ENCODE peak calls at places on chromosomes 6 and 20, in five cellular contexts. M is H1, E is A549, O is GM12878, X is K562. L is an unnamed sample.

GRCh38 chr20:46357030-46357514 is 48.8 kb upstream of the CDH22 start:
- DNase-seq in M (no peak), E (no peak), O (no peak), X (no peak), L (no peak)

GRCh38 chr6:75932067-75932466 is 140.4 kb downstream of the IMPG1 start:
- DNase-seq in M (peak), E (peak), O (no peak), X (peak), L (peak)

GRCh38 chr6:47733879-47734558 is 35.6 kb downstream of the ADGRF4 start:
- DNase-seq in M (no peak), E (peak), O (peak), X (peak), L (peak)

GRCh38 chr6:22281691-22282090 is 15.1 kb downstream of the PRL start:
- DNase-seq in M (no peak), E (no peak), O (no peak), X (no peak), L (no peak)

GRCh38 chr6:76876922-76877553 is 586.3 kb downstream of the HTR1B start:
- DNase-seq in M (peak), E (peak), O (no peak), X (no peak), L (peak)

GRCh38 chr6:84428300-84428907 is 201.0 kb upstream of the CEP162 start:
- DNase-seq in M (peak), E (peak), O (no peak), X (peak), L (peak)

GRCh38 chr20:17885544-17885943 is 83.0 kb downstream of the SNX5 start:
- DNase-seq in M (no peak), E (no peak), O (no peak), X (no peak), L (no peak)

GRCh38 chr6:158039571-158040050 is 57.9 kb downstream of the SYNJ2 start:
- DNase-seq in M (no peak), E (peak), O (no peak), X (peak), L (peak)

GRCh38 chr6:111347589-111347988 is 135.4 kb downstream of the REV3L start:
- DNase-seq in M (no peak), E (no peak), O (no peak), X (no peak), L (peak)

GRCh38 chr20:47133809-47134456 is 222.6 kb downstream of the ZMYND8 start:
- DNase-seq in M (no peak), E (peak), O (no peak), X (no peak), L (no peak)

GRCh38 chr20:19806806-19807691 is 49.0 kb downstream of the RIN2 start:
- DNase-seq in M (no peak), E (peak), O (no peak), X (no peak), L (no peak)

GRCh38 chr20:48321271-48321670 is 506.5 kb downstream of the PREX1 start:
- DNase-seq in M (no peak), E (no peak), O (no peak), X (no peak), L (no peak)

GRCh38 chr6:36099872-36100483 is 30.3 kb upstream of the MAPK13 start:
- DNase-seq in M (no peak), E (no peak), O (no peak), X (peak), L (no peak)

GRCh38 chr6:12189150-12189549 is 101.0 kb upstream of the EDN1 start:
- DNase-seq in M (no peak), E (no peak), O (no peak), X (no peak), L (no peak)

GRCh38 chr6:96466149-96466863 is 55.3 kb upstream of the UFL1 start:
- DNase-seq in M (no peak), E (no peak), O (no peak), X (no peak), L (no peak)

GRCh38 chr20:38149880-38150594 is 15.0 kb downstream of the TGM2 start:
- DNase-seq in M (no peak), E (no peak), O (no peak), X (no peak), L (no peak)

GRCh38 chr20:34022154-34022842 is 28.6 kb downstream of the RALY start:
- DNase-seq in M (no peak), E (peak), O (peak), X (peak), L (peak)

GRCh38 chr20:51938557-51939324 is 136.4 kb upstream of the SALL4 start:
- DNase-seq in M (no peak), E (no peak), O (no peak), X (no peak), L (no peak)

GRCh38 chr6:112841553-112842337 is 494.6 kb downstream of the RFPL4B start:
- DNase-seq in M (no peak), E (no peak), O (peak), X (no peak), L (no peak)

GRCh38 chr6:98024359-98024758 is 741.3 kb upstream of the MMS22L start:
- DNase-seq in M (no peak), E (no peak), O (no peak), X (no peak), L (no peak)

GRCh38 chr20:4383966-4384365 is 337.7 kb upstream of the PRND start:
- DNase-seq in M (no peak), E (peak), O (no peak), X (no peak), L (no peak)
- TF ChIP-seq HDAC2 in M (no peak), E (no peak), O (no peak), X (no peak), L (no peak)

GRCh38 chr6:55925292-55925691 is 49.9 kb upstream of the BMP5 start:
- DNase-seq in M (no peak), E (peak), O (no peak), X (no peak), L (no peak)
- TF ChIP-seq KDM1A in M (no peak), E (no peak), O (no peak), X (no peak), L (no peak)

DNA sequence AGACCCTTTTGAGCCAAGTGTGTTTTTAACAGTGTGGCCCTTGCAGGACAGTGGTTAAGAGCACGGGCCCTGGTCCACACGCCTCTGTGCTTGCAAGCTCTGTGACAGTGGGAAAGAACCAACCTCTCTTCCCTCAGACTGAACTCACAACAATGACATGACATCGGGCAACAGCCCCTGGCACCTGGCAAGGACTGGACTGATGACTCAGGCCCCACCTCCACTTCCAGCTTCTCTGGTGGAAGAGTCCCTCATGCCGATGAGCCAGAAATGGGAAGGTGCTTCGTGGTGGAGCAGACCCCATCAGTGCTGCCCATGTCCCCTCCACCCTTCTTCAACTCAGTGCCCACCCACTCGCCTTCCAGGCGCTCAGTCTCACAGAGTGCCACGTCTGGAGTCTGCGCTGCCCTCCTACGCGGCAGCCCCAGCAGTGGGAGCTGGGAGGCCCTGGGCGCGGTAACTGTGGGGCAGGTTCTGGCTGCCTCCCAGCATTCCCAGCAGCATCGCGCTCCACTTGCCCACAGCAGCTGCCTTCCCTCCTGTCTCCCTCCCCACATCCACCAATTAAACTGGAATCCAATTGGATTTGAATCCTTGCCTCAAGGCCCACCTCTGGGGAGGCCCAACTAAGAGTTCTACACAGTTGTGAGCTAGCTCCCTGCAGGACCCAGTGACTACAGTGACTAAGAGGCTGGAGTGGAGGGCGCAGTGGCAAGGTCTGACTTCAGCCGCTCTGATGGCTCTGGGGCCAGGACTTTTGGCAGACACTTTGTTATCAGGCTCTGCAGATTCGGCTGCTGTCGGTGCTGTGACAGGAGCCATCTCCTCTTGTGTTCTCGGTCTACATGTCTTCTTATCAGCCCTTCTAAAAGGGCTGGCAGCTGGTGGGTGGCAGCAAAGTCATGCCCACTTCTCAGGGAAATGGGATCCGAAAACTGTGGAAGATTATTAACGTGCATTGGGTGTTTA is 156.8 kb upstream of the MLN start:
- DNase-seq in M (no peak), E (no peak), O (no peak), X (peak), L (no peak)
- TF ChIP-seq HDAC2 in M (no peak), E (no peak), O (no peak), X (no peak), L (no peak)

GRCh38 chr6:43943099-43943766 is 173.2 kb downstream of the VEGFA start:
- DNase-seq in M (no peak), E (no peak), O (no peak), X (no peak), L (no peak)
- TF ChIP-seq KDM1A in M (no peak), E (no peak), O (no peak), X (peak), L (no peak)

GRCh38 chr20:23640873-23641667 is 3.3 kb upstream of the CST3 start:
- DNase-seq in M (no peak), E (no peak), O (no peak), X (no peak), L (peak)
- TF ChIP-seq HDAC2 in M (no peak), E (no peak), O (no peak), X (no peak), L (peak)

DNA sequence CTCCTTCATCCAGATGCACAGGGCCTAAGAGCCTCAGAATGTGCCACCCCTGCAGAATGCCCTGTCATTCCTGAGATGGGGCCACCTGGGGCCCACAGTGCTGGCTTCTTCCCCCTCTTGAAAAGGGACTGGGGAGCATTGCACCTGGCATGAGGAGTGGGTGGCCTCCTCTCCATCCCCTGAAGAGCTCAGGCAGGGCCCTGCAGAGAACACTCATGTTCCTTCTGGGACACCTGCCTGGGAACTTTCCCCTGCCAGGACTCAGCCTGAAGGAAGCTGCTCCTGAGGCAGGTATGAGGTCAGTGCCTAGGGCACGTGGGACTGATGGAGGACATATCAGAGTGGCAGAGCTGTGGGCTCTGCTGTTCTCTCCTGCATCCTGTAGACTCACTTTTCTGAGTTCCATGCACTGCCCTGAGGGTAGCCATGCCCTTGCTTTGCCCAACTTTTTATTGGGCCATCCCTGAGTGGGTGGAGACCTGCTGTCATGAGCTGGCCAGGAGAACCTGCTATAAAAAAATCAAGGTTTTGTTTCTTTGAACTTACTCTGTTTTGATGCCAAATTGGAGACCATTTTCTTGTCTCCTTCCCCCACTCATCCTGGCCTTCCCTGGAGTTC is 19.5 kb downstream of the CCDC167 start:
- DNase-seq in M (no peak), E (no peak), O (no peak), X (no peak), L (no peak)
- TF ChIP-seq KDM1A in M (no peak), E (no peak), O (no peak), X (no peak), L (no peak)

GRCh38 chr6:39361657-39362486 is 39.4 kb upstream of the KCNK16 start:
- DNase-seq in M (peak), E (peak), O (no peak), X (peak), L (peak)

GRCh38 chr6:39362487-39362865 is 40.0 kb upstream of the KCNK16 start:
- DNase-seq in M (no peak), E (no peak), O (no peak), X (peak), L (no peak)

GRCh38 chr6:39353698-39354315 is 31.3 kb upstream of the KCNK16 start:
- DNase-seq in M (no peak), E (no peak), O (no peak), X (no peak), L (no peak)

GRCh38 chr6:39360378-39360777 is 37.9 kb upstream of the KCNK16 start:
- DNase-seq in M (no peak), E (no peak), O (no peak), X (no peak), L (no peak)

DNA sequence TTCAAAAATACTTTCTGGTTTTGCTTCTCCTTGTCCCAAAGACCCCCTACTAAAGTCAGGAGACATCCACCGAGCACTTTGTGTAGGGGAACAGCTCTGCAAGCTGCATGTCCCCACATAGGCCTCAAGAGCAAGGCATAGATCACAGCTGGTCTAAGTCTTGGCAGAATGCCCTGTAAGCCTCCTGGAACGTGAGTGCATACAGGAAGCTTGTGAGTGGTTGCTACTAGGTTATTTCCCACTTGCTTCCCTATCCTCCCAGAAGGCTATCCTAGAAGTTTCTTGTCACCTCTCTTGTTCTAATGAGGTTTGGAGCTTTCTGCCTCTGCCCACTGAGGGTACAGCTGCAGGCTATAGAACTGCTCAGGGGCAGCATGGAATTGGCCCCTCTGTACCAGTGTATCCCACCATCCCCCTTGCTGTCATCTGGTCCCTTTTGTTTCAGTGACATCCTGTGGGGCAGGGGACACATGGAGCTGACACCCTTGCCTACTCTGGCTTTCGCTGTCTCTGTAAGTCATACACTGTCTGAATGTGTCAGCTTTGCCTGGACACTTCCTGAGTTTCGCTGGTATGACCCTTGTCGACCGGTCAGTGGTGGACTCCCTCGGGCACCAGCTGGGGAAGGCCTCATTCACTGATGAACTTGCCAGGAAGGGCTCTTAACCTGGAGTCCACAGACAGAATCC is 35.6 kb upstream of the KCNK16 start:
- DNase-seq in M (no peak), E (no peak), O (no peak), X (no peak), L (no peak)
- TF ChIP-seq HDAC2 in M (no peak), E (no peak), O (no peak), X (no peak), L (no peak)

DNA sequence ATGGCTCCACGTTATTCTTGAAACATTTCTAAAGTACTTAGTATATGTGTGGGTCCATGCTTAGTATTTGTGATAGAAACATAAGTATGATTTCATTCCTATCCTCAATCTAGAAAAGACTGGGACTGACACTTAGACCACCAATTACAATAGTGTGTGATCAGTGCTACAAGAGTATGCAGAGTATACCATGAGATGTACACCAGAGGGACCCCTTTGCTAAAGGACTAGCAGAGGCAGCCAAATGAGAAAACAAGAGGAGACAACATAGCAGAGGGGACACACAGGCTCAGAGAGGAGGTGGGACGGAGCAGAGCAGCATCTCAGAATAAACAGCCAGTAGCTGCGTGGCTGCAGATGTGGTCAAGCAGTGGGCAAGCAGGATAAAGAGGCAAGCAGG is 21.0 kb downstream of the RMND1 start:
- DNase-seq in M (peak), E (no peak), O (no peak), X (no peak), L (peak)
- TF ChIP-seq KDM1A in M (no peak), E (no peak), O (no peak), X (no peak), L (no peak)

GRCh38 chr20:57834306-57834863 is 124.6 kb upstream of the PMEPA1 start:
- DNase-seq in M (no peak), E (no peak), O (no peak), X (no peak), L (no peak)
- TF ChIP-seq HDAC2 in M (no peak), E (no peak), O (no peak), X (no peak), L (no peak)

DNA sequence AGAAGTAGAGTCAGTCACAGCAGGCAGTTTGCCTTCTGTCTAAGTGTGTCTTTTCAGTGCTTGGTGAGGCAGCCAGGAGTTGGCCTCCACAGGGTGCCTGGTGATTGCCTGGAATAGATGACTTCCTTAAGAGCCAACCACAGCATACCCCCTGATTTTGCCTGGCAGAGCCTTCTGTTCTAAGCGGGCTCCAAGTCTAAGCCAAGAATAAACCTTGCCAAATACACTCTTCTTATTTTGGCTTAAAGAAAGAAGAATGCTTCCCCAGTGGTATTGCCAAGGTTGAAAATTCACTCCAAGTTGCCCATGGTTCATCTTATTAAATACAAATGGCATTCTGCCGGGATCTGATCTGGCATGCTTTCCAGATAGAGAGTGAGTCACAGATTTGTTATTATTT is 1424.8 kb upstream of the EYS start:
- DNase-seq in M (no peak), E (no peak), O (no peak), X (no peak), L (no peak)
- TF ChIP-seq KDM1A in M (no peak), E (no peak), O (no peak), X (no peak), L (no peak)

L was measured in HepG2.